ENCODE peak calls at places on chromosome 20, in eight cellular contexts. P is stimulated activated CD4-positive, alpha-beta T cell treated with anti-CD3 and anti-CD28 coated beads, Interleukin-4, amount 100 ng/mL, for 48 hours; O is HS-27A; K is AG04450; X is NCI-H1105; U is PC-9; E is SW480; F is iPS-NIHi11. L is an unnamed sample.

GRCh38 chr20:33724439-33725094 is 4.5 kb upstream of the PXMP4 start:
- DNase-seq in X (no peak), U (peak), P (no peak), K (no peak), O (no peak), E (no peak), F (no peak), L (no peak)

GRCh38 chr20:36435799-36436541 is 105.3 kb upstream of the MYL9 start:
- DNase-seq in F (peak), P (peak), K (no peak), O (no peak), X (no peak), U (peak), E (peak), L (peak)

GRCh38 chr20:58137651-58138265 is 90.7 kb downstream of the ANKRD60 start:
- DNase-seq in U (no peak), E (no peak), K (no peak), F (no peak), O (no peak), X (no peak), P (no peak), L (no peak)

GRCh38 chr20:54267510-54268003 is 59.7 kb downstream of the PFDN4 start:
- DNase-seq in P (no peak), K (no peak), F (no peak), O (peak), X (no peak), E (peak), U (peak), L (no peak)

GRCh38 chr20:62977613-62978558 is 25.4 kb downstream of the SLC17A9 start:
- DNase-seq in P (peak), X (no peak), F (peak), U (peak), O (no peak), E (peak), K (no peak), L (no peak)

GRCh38 chr20:33674294-33675126 is at the start of gene NECAB3:
- DNase-seq in O (no peak), P (peak), F (peak), K (no peak), E (peak), X (peak), U (peak), L (no peak)

GRCh38 chr20:14055127-14055742 is 59.9 kb downstream of the MACROD2 start:
- DNase-seq in O (peak), U (peak), E (peak), F (peak), P (no peak), X (peak), K (peak), L (peak)

GRCh38 chr20:1108437-1108920 is 9.9 kb upstream of the PSMF1 start:
- DNase-seq in U (peak), X (peak), E (peak), F (peak), P (no peak), O (no peak), K (no peak), L (no peak)

GRCh38 chr20:1674361-1674760 is 16.8 kb upstream of the SIRPG start:
- DNase-seq in U (no peak), F (no peak), P (no peak), X (no peak), K (no peak), E (no peak), O (no peak), L (no peak)

GRCh38 chr20:5191829-5192569 is 65.2 kb downstream of the CDS2 start:
- DNase-seq in K (peak), O (peak), X (peak), F (peak), E (peak), P (no peak), U (peak), L (peak)

GRCh38 chr20:8790442-8791074 is 278.3 kb upstream of the PLCB4 start:
- DNase-seq in X (peak), K (peak), O (peak), E (peak), U (peak), F (peak), P (no peak), L (peak)

GRCh38 chr20:63179876-63180275 is 36.1 kb downstream of the YTHDF1 start:
- DNase-seq in P (no peak), F (no peak), K (no peak), E (no peak), U (no peak), X (no peak), O (no peak), L (no peak)

GRCh38 chr20:2293486-2293885 is 2.3 kb upstream of the TGM3 start:
- DNase-seq in K (no peak), O (no peak), P (no peak), E (no peak), F (no peak), U (no peak), X (no peak), L (no peak)

GRCh38 chr20:16666272-16666671 is 63.6 kb upstream of the SNRPB2 start:
- DNase-seq in K (no peak), F (peak), P (no peak), E (no peak), U (no peak), X (no peak), O (no peak), L (no peak)

GRCh38 chr20:37575884-37576283 is 48.2 kb upstream of the BLCAP start:
- DNase-seq in E (no peak), P (no peak), O (no peak), X (no peak), F (peak), K (no peak), U (no peak), L (no peak)

GRCh38 chr20:47816487-47817451 is 31.5 kb upstream of the SULF2 start:
- DNase-seq in P (no peak), X (no peak), K (no peak), O (no peak), E (no peak), F (no peak), U (no peak), L (no peak)

GRCh38 chr20:59363094-59363493 is 62.7 kb downstream of the EDN3 start:
- DNase-seq in O (no peak), X (no peak), P (no peak), E (no peak), F (no peak), K (no peak), U (no peak), L (no peak)

GRCh38 chr20:5504061-5504739 is 187.4 kb upstream of the PROKR2 start:
- DNase-seq in U (no peak), K (no peak), O (no peak), E (no peak), X (no peak), F (peak), P (no peak), L (peak)

L was measured in AG09319.